ENCODE peak calls at places on chromosomes 5 and 9, in ten cellular contexts. X is substantia nigra; M is iPS DF 19.7; T is activated T-cell treated with anti-CD3 and anti-CD28 coated beads for 24 hours; V is GM10248; J is ecto neural progenitor cell; F is stimulated activated CD8-positive, alpha-beta memory T cell treated with anti-CD3 and anti-CD28 coated beads, Interleukin-15, amount 100 ng/mL, for 48 hours; A is T-helper 9 cell; K is NB4; D is NCI-H1092 treated with DMSO at 0.1 percent for 48 hours. I is an unnamed sample.

GRCh38 chr5:72242796-72243475 is 77.1 kb downstream of the MRPS27 start:
- DNase-seq in X (no peak), M (no peak), T (no peak), V (no peak), J (peak), F (no peak), A (no peak), K (no peak), D (peak), I (no peak)

GRCh38 chr9:92019658-92020057 is 69.6 kb upstream of the ROR2 start:
- DNase-seq in X (no peak), M (no peak), T (no peak), V (no peak), J (no peak), F (no peak), A (no peak), K (no peak), D (no peak), I (no peak)

GRCh38 chr5:178074266-178074952 is 38.9 kb upstream of the N4BP3 start:
- DNase-seq in X (no peak), M (no peak), T (no peak), V (no peak), J (no peak), F (no peak), A (no peak), K (peak), D (no peak), I (no peak)

GRCh38 chr9:137647096-137647709 is 28.4 kb downstream of the EHMT1 start:
- DNase-seq in X (no peak), M (no peak), T (no peak), V (no peak), J (no peak), F (no peak), A (no peak), K (no peak), D (no peak), I (no peak)

GRCh38 chr9:108903437-108904103 is 30.4 kb downstream of the ELP1 start:
- DNase-seq in X (no peak), M (no peak), T (no peak), V (no peak), J (no peak), F (no peak), A (no peak), K (no peak), D (no peak), I (no peak)

GRCh38 chr9:107760469-107761242 is 271.1 kb upstream of the KLF4 start:
- DNase-seq in X (peak), M (no peak), T (no peak), V (no peak), J (no peak), F (no peak), A (no peak), K (peak), D (no peak), I (no peak)

GRCh38 chr9:71925834-71926233 is 14.4 kb downstream of the C9orf85 start:
- DNase-seq in X (no peak), M (no peak), T (no peak), V (no peak), J (no peak), F (no peak), A (no peak), K (no peak), D (no peak), I (no peak)

GRCh38 chr5:133193794-133194193 is 142.0 kb downstream of the HSPA4 start:
- DNase-seq in X (no peak), M (no peak), T (no peak), V (no peak), J (no peak), F (no peak), A (no peak), K (no peak), D (no peak), I (no peak)

GRCh38 chr9:132987021-132987620 is 8.6 kb downstream of the GFI1B start:
- DNase-seq in X (no peak), M (no peak), T (no peak), V (no peak), J (peak), F (no peak), A (no peak), K (no peak), D (no peak), I (no peak)

GRCh38 chr5:152532714-152533113 is 127.6 kb upstream of the NMUR2 start:
- DNase-seq in X (no peak), M (no peak), T (no peak), V (peak), J (no peak), F (no peak), A (no peak), K (peak), D (peak), I (peak)

GRCh38 chr5:54721951-54722654 is 204.5 kb downstream of the SNX18 start:
- DNase-seq in X (no peak), M (no peak), T (no peak), V (no peak), J (no peak), F (no peak), A (no peak), K (no peak), D (no peak), I (no peak)

GRCh38 chr9:126116351-126117157 is 210.1 kb upstream of the MVB12B start:
- DNase-seq in X (no peak), M (no peak), T (no peak), V (no peak), J (peak), F (no peak), A (no peak), K (no peak), D (no peak), I (no peak)

GRCh38 chr9:133130721-133131244 is 9.7 kb upstream of the RALGDS start:
- DNase-seq in X (no peak), M (no peak), T (no peak), V (peak), J (no peak), F (no peak), A (peak), K (no peak), D (no peak), I (no peak)

GRCh38 chr5:128082551-128083032 is 974 bp upstream of the SLC12A2 start:
- DNase-seq in X (no peak), M (no peak), T (no peak), V (no peak), J (no peak), F (no peak), A (no peak), K (no peak), D (no peak), I (no peak)

GRCh38 chr5:34587355-34588241 is 68.5 kb upstream of the RAI14 start:
- DNase-seq in X (no peak), M (no peak), T (no peak), V (no peak), J (no peak), F (no peak), A (no peak), K (peak), D (no peak), I (no peak)

GRCh38 chr9:36192196-36192595 is 1.5 kb downstream of the CLTA start:
- DNase-seq in X (no peak), M (no peak), T (no peak), V (no peak), J (no peak), F (no peak), A (no peak), K (no peak), D (no peak), I (no peak)

GRCh38 chr5:65812648-65813047 is 90.6 kb downstream of the NLN start:
- DNase-seq in X (no peak), M (no peak), T (no peak), V (no peak), J (no peak), F (no peak), A (no peak), K (no peak), D (no peak), I (no peak)

GRCh38 chr9:91676042-91676441 is 252.4 kb upstream of the NFIL3 start:
- DNase-seq in X (no peak), M (no peak), T (no peak), V (no peak), J (no peak), F (no peak), A (no peak), K (no peak), D (peak), I (no peak)

GRCh38 chr5:23367863-23368262 is 139.5 kb upstream of the PRDM9 start:
- DNase-seq in X (no peak), M (no peak), T (no peak), V (no peak), J (no peak), F (no peak), A (no peak), K (no peak), D (no peak), I (no peak)